ENCODE peak calls at places on chromosomes 16 and 17, in seven cellular contexts. I is IMR-90, F is A549, N is K562, A is HCT116, M is GM12878, K is HepG2. L is an unnamed sample.

GRCh38 chr16:84072014-84072413 is 29.4 kb upstream of the SLC38A8 start:
- DNase-seq in N (no peak), A (no peak), K (no peak), I (peak), F (no peak), M (no peak), L (no peak)

GRCh38 chr16:89907055-89907814 is 11.4 kb upstream of the MC1R start:
- DNase-seq in K (no peak), M (no peak), I (no peak), N (no peak), A (no peak), F (no peak), L (no peak)

GRCh38 chr17:82213251-82214011 is 789 bp upstream of the CCDC57 start:
- DNase-seq in N (peak), K (peak), F (peak), M (no peak), A (no peak), I (peak), L (no peak)

GRCh38 chr17:72661093-72661944 is 431.2 kb downstream of the SLC39A11 start:
- DNase-seq in I (no peak), M (no peak), K (peak), A (peak), N (no peak), F (no peak), L (no peak)

GRCh38 chr16:54288592-54289241 is 2.1 kb upstream of the IRX3 start:
- DNase-seq in F (no peak), I (no peak), K (no peak), A (no peak), M (no peak), N (no peak), L (no peak)

GRCh38 chr17:21287703-21288449 is 3.4 kb downstream of the MAP2K3 start:
- DNase-seq in A (peak), N (no peak), M (peak), F (peak), K (peak), I (peak), L (no peak)

GRCh38 chr16:85659805-85660511 is 28.8 kb downstream of the GINS2 start:
- DNase-seq in I (peak), N (peak), A (peak), F (peak), M (no peak), K (peak), L (peak)

GRCh38 chr17:47320879-47321502 is 2.8 kb upstream of the EFCAB13 start:
- DNase-seq in N (no peak), I (no peak), K (no peak), F (no peak), A (no peak), M (no peak), L (no peak)

GRCh38 chr17:54888981-54889380 is 11.7 kb upstream of the TOM1L1 start:
- DNase-seq in A (no peak), K (no peak), F (no peak), N (no peak), M (no peak), I (no peak), L (no peak)

GRCh38 chr16:47887496-47887895 is 268.3 kb downstream of the ABCC12 start:
- DNase-seq in A (no peak), F (peak), I (peak), M (no peak), N (no peak), K (no peak), L (peak)

GRCh38 chr16:17155480-17155879 is 315.3 kb downstream of the XYLT1 start:
- DNase-seq in K (no peak), I (no peak), M (no peak), A (no peak), F (no peak), N (no peak), L (no peak)

GRCh38 chr16:31440511-31441184 is 1.9 kb downstream of the ZNF843 start:
- DNase-seq in M (no peak), F (no peak), A (no peak), N (no peak), K (no peak), I (no peak), L (no peak)

GRCh38 chr17:50817838-50818237 is 17.5 kb upstream of the WFIKKN2 start:
- DNase-seq in A (peak), F (no peak), M (no peak), K (no peak), N (no peak), I (no peak), L (peak)

GRCh38 chr17:68324654-68325336 is 33.5 kb downstream of the ARSG start:
- DNase-seq in A (no peak), I (no peak), N (no peak), M (no peak), K (no peak), F (no peak), L (no peak)

GRCh38 chr17:68327823-68328557 is 36.7 kb downstream of the ARSG start:
- DNase-seq in N (no peak), I (no peak), K (no peak), F (no peak), M (no peak), A (no peak), L (no peak)

GRCh38 chr17:68325961-68326360 is 34.7 kb downstream of the ARSG start:
- DNase-seq in A (no peak), M (no peak), N (no peak), F (no peak), I (no peak), K (no peak), L (no peak)

GRCh38 chr17:68328676-68329075 is 37.4 kb downstream of the ARSG start:
- DNase-seq in N (no peak), M (no peak), F (no peak), A (no peak), K (no peak), I (peak), L (no peak)

DNA sequence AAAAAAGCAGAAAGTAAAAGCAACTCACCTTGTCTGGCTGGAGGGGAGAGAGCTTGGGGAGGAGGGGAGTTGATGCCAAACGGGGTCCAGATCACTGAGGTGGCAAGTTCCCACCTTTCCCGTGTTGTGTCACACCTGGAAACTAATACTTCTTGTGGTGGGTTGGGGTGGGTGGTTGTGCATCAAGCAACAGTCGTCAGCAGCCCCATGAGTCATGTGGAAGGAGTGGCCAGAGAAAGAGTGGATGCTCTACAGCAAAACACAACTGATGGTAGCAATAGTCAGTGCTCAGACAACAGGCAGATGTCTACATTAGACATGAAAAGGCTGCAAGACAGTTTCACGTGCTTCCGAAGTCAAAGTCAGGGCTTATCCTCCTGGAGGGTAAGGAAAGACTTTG is 35.4 kb downstream of the ARSG start:
- DNase-seq in K (no peak), A (no peak), N (no peak), M (no peak), I (peak), F (no peak), L (no peak)
- TF ChIP-seq CEBPB in K (no peak), A (no peak), N (no peak), M (no peak), I (no peak), F (no peak), L (no peak)

GRCh38 chr16:56916571-56917403 is 15.2 kb upstream of the HERPUD1 start:
- DNase-seq in A (no peak), M (peak), K (no peak), N (no peak), I (no peak), F (no peak), L (no peak)
- TF ChIP-seq CEBPB in A (no peak), M (peak), K (no peak), N (no peak), I (no peak), F (no peak), L (no peak)

GRCh38 chr17:49157784-49158183 is 25.2 kb downstream of the B4GALNT2 start:
- DNase-seq in M (no peak), F (peak), I (peak), N (no peak), K (no peak), A (no peak), L (no peak)
- TF ChIP-seq CEBPB in M (no peak), F (no peak), I (no peak), N (no peak), K (no peak), A (no peak), L (no peak)

GRCh38 chr17:77833769-77834168 is 124.7 kb upstream of the TNRC6C start:
- DNase-seq in N (no peak), F (no peak), A (no peak), K (no peak), M (peak), I (no peak), L (no peak)
- TF ChIP-seq CEBPB in N (no peak), F (no peak), A (no peak), K (no peak), M (no peak), I (no peak), L (no peak)

GRCh38 chr16:70601576-70602575 is 44.5 kb upstream of the IL34 start:
- DNase-seq in K (no peak), M (no peak), N (no peak), F (no peak), I (peak), A (no peak), L (no peak)
- TF ChIP-seq CEBPB in K (no peak), M (no peak), N (no peak), F (no peak), I (no peak), A (no peak), L (no peak)

L was measured in H1.